ENCODE peak calls at places on chromosomes 13 and 19, in eight cellular contexts. Z, L, C, O, I, U, B and J are unnamed samples.

GRCh38 chr19:13036366-13036976 is 41.2 kb downstream of the NFIX start:
- DNase-seq in O (peak), I (no peak), U (peak), L (no peak), Z (no peak), B (no peak), C (no peak), J (peak)

GRCh38 chr19:48518207-48518606 is 6.6 kb upstream of the LMTK3 start:
- DNase-seq in Z (no peak), I (no peak), B (no peak), L (no peak), U (no peak), C (no peak), O (no peak), J (no peak)

GRCh38 chr13:101535192-101535746 is 82.8 kb downstream of the ITGBL1 start:
- DNase-seq in Z (no peak), U (peak), C (no peak), O (peak), B (no peak), L (no peak), I (no peak), J (no peak)

GRCh38 chr19:17163652-17164051 is 51.5 kb upstream of the USE1 start:
- DNase-seq in L (no peak), C (no peak), O (no peak), B (no peak), U (no peak), Z (no peak), I (no peak), J (no peak)

GRCh38 chr19:51573331-51573730 is 2.2 kb downstream of the ZNF175 start:
- DNase-seq in U (no peak), I (no peak), B (no peak), Z (no peak), L (no peak), C (no peak), O (peak), J (no peak)

GRCh38 chr13:98206946-98207345 is 29.9 kb upstream of the RNF113B start:
- DNase-seq in Z (no peak), C (no peak), B (peak), I (no peak), O (peak), U (peak), L (no peak), J (no peak)

GRCh38 chr19:2148482-2149135 is 2.8 kb downstream of the AP3D1 start:
- DNase-seq in Z (no peak), I (no peak), O (no peak), B (no peak), L (no peak), U (no peak), C (no peak), J (no peak)

GRCh38 chr13:38398810-38399493 is 49.3 kb downstream of the UFM1 start:
- DNase-seq in B (peak), C (no peak), Z (no peak), U (peak), O (peak), L (no peak), I (no peak), J (no peak)

GRCh38 chr13:114212096-114212495 is 22.6 kb upstream of the CDC16 start:
- DNase-seq in B (no peak), I (no peak), L (no peak), Z (no peak), U (peak), O (no peak), C (no peak), J (no peak)

GRCh38 chr13:23741879-23742510 is 147.2 kb downstream of the MIPEP start:
- DNase-seq in C (no peak), U (no peak), I (peak), L (no peak), B (no peak), Z (no peak), O (no peak), J (peak)

GRCh38 chr13:97388385-97388784 is 45.6 kb upstream of the RAP2A start:
- DNase-seq in Z (no peak), C (no peak), I (no peak), U (no peak), O (no peak), L (no peak), B (no peak), J (no peak)

GRCh38 chr19:57954996-57955395 is 7.5 kb upstream of the ZNF256 start:
- DNase-seq in B (no peak), I (no peak), C (no peak), O (no peak), L (no peak), U (no peak), Z (no peak), J (no peak)

GRCh38 chr19:17220207-17220758 is 5.1 kb downstream of the USE1 start:
- DNase-seq in Z (no peak), C (no peak), I (no peak), B (no peak), O (no peak), L (no peak), U (peak), J (no peak)

GRCh38 chr13:79393564-79394249 is 12.3 kb downstream of the RBM26 start:
- DNase-seq in I (no peak), Z (no peak), O (no peak), L (no peak), U (no peak), C (no peak), B (no peak), J (peak)

GRCh38 chr19:29873024-29873800 is 61.4 kb downstream of the CCNE1 start:
- DNase-seq in U (peak), Z (peak), O (no peak), C (peak), I (peak), B (no peak), L (peak), J (peak)

GRCh38 chr13:20037908-20038307 is 79.4 kb downstream of the ZMYM2 start:
- DNase-seq in Z (no peak), B (no peak), U (no peak), I (no peak), O (no peak), C (no peak), L (no peak), J (no peak)

GRCh38 chr13:40047322-40047771 is 391.9 kb downstream of the COG6 start:
- DNase-seq in C (no peak), O (no peak), L (no peak), I (no peak), U (no peak), Z (no peak), B (no peak), J (no peak)

GRCh38 chr13:79194272-79194671 is 211.8 kb downstream of the RBM26 start:
- DNase-seq in Z (no peak), O (no peak), I (no peak), U (no peak), B (no peak), C (peak), L (no peak), J (no peak)

GRCh38 chr19:39946532-39946931 is 12.1 kb upstream of the FCGBP start:
- DNase-seq in O (no peak), Z (no peak), L (no peak), C (no peak), B (no peak), I (no peak), U (peak), J (no peak)

GRCh38 chr13:22451345-22451744 is 729.4 kb upstream of the SGCG start:
- DNase-seq in O (no peak), C (no peak), Z (no peak), U (no peak), I (no peak), L (peak), B (no peak), J (no peak)

GRCh38 chr19:677201-677600 is 1.0 kb downstream of the FSTL3 start:
- DNase-seq in L (peak), B (no peak), U (peak), I (no peak), O (peak), C (no peak), Z (no peak), J (peak)

GRCh38 chr19:954672-955494 is 29.0 kb downstream of the ARID3A start:
- DNase-seq in U (no peak), B (no peak), O (no peak), I (no peak), L (no peak), C (no peak), Z (no peak), J (peak)

GRCh38 chr13:44267966-44268365 is 105.7 kb upstream of the SERP2 start:
- DNase-seq in O (peak), B (no peak), U (peak), C (no peak), I (no peak), Z (no peak), L (no peak), J (no peak)

GRCh38 chr19:18208098-18208951 is 4.5 kb upstream of the RAB3A start:
- DNase-seq in O (peak), Z (peak), L (peak), I (peak), C (no peak), U (peak), B (peak), J (no peak)

GRCh38 chr13:108987488-108987887 is 358.1 kb downstream of the MYO16 start:
- DNase-seq in U (peak), Z (no peak), O (no peak), C (no peak), L (no peak), I (no peak), B (no peak), J (no peak)